ENCODE peak calls at places on chromosome 19, in nine cellular contexts. E is DND-41, V is neuronal stem cell, G is GM23338, S is A549, W is left ventricle myocardium inferior, Q is tibial nerve, F is fibroblast of lung, Z is fibroblast of mammary gland. U is an unnamed sample.

GRCh38 chr19:48445256-48445605 is 552 bp upstream of the GRWD1 start:
- DNase-seq in Q (peak), W (no peak), F (peak), S (peak), V (no peak), G (peak), Z (peak), E (peak), U (peak)

GRCh38 chr19:49533551-49534488 is 6.0 kb downstream of the RCN3 start:
- DNase-seq in V (peak), F (peak), W (peak), Z (peak), G (peak), Q (peak), E (peak), S (peak), U (peak)

GRCh38 chr19:39307233-39307821 is 11.1 kb downstream of the IFNL1 start:
- DNase-seq in E (no peak), Q (no peak), G (peak), W (no peak), F (no peak), Z (no peak), S (no peak), V (no peak), U (no peak)

GRCh38 chr19:23075031-23075733 is 41.6 kb upstream of the ZNF730 start:
- DNase-seq in Q (no peak), E (peak), S (no peak), Z (peak), W (peak), F (peak), V (peak), G (peak), U (no peak)

GRCh38 chr19:48635966-48636858 is 967 bp downstream of the DBP start:
- DNase-seq in W (no peak), E (peak), G (peak), Z (no peak), F (no peak), V (no peak), S (no peak), Q (no peak), U (no peak)

GRCh38 chr19:30087381-30088138 is 145.5 kb downstream of the URI1 start:
- DNase-seq in V (no peak), W (no peak), G (no peak), E (no peak), Z (no peak), Q (no peak), F (no peak), S (no peak), U (no peak)

GRCh38 chr19:4969772-4970531 is 1.0 kb downstream of the KDM4B start:
- DNase-seq in W (no peak), F (peak), E (peak), V (peak), S (no peak), Q (no peak), Z (peak), G (peak), U (peak)

GRCh38 chr19:18774782-18775444 is 16.2 kb downstream of the COMP start:
- DNase-seq in V (no peak), G (no peak), Z (no peak), S (no peak), F (no peak), E (no peak), Q (no peak), W (no peak), U (no peak)

GRCh38 chr19:39401549-39402416 is 4.9 kb upstream of the ZFP36 start:
- DNase-seq in S (peak), V (no peak), W (no peak), F (peak), E (no peak), Q (peak), G (no peak), Z (peak), U (peak)

GRCh38 chr19:27911122-27911898 is 1301.6 kb downstream of the UQCRFS1 start:
- DNase-seq in W (no peak), Q (no peak), F (no peak), E (no peak), V (no peak), Z (no peak), S (no peak), G (no peak), U (no peak)

GRCh38 chr19:6536138-6536671 is 5.4 kb downstream of the TNFSF9 start:
- DNase-seq in S (peak), Q (no peak), Z (peak), E (peak), V (no peak), G (peak), W (no peak), F (no peak), U (peak)

GRCh38 chr19:56732974-56733373 is 61.4 kb upstream of the ZNF835 start:
- DNase-seq in E (peak), G (no peak), Q (no peak), V (peak), F (no peak), W (no peak), S (no peak), Z (no peak), U (peak)

GRCh38 chr19:43820098-43820860 is 6.8 kb upstream of the ZNF283 start:
- DNase-seq in W (peak), S (peak), V (no peak), F (peak), Q (no peak), G (peak), E (no peak), Z (peak), U (no peak)

GRCh38 chr19:18418034-18418724 is 1.0 kb upstream of the SSBP4 start:
- DNase-seq in Q (no peak), S (no peak), F (no peak), E (no peak), G (no peak), W (no peak), V (no peak), Z (no peak), U (no peak)

GRCh38 chr19:57241181-57241580 is 749 bp downstream of the ZNF805 start:
- DNase-seq in G (peak), S (peak), W (no peak), Q (no peak), F (peak), E (no peak), Z (peak), V (no peak), U (peak)

GRCh38 chr19:33509774-33510173 is 11.8 kb downstream of the PEPD start:
- DNase-seq in Z (no peak), G (no peak), V (no peak), Q (no peak), W (no peak), E (no peak), S (no peak), F (no peak), U (no peak)

GRCh38 chr19:15101479-15102082 is 5.6 kb upstream of the SYDE1 start:
- DNase-seq in F (peak), V (no peak), E (peak), Q (peak), Z (peak), W (no peak), S (peak), G (peak), U (peak)

GRCh38 chr19:5839312-5840017 is at the start of gene FUT6:
- DNase-seq in G (no peak), Z (no peak), S (no peak), V (no peak), Q (no peak), E (no peak), W (no peak), F (no peak), U (no peak)

GRCh38 chr19:9791552-9792181 is 23.1 kb upstream of the ZNF846 start:
- DNase-seq in V (peak), E (peak), G (peak), Z (peak), F (peak), Q (peak), W (peak), S (peak), U (peak)

GRCh38 chr19:28313633-28314032 is 899.3 kb downstream of the UQCRFS1 start:
- DNase-seq in Q (peak), W (peak), Z (peak), G (no peak), F (peak), S (no peak), V (no peak), E (no peak), U (no peak)

GRCh38 chr19:28414748-28415147 is 798.2 kb downstream of the UQCRFS1 start:
- DNase-seq in V (no peak), Z (no peak), F (no peak), E (no peak), W (no peak), S (no peak), G (no peak), Q (no peak), U (no peak)

GRCh38 chr19:17488593-17489391 is 18.5 kb downstream of the SLC27A1 start:
- DNase-seq in W (peak), S (peak), V (peak), F (peak), Q (no peak), Z (no peak), E (peak), G (peak), U (peak)

GRCh38 chr19:19259741-19260140 is 13.4 kb downstream of the TM6SF2 start:
- DNase-seq in E (peak), G (peak), W (no peak), V (no peak), S (peak), Q (no peak), F (peak), Z (peak), U (peak)

GRCh38 chr19:30303131-30303654 is 69.0 kb upstream of the ZNF536 start:
- DNase-seq in Q (no peak), Z (no peak), W (no peak), F (no peak), E (no peak), S (no peak), V (no peak), G (no peak), U (no peak)

GRCh38 chr19:38229585-38230073 is 5.6 kb upstream of the DPF1 start:
- DNase-seq in G (peak), V (peak), S (peak), Z (peak), E (no peak), W (peak), Q (no peak), F (peak), U (peak)

GRCh38 chr19:38675611-38676010 is 28.2 kb downstream of the ACTN4 start:
- DNase-seq in S (no peak), F (no peak), V (no peak), W (no peak), Z (no peak), E (no peak), Q (no peak), G (no peak), U (peak)

GRCh38 chr19:16462757-16463250 is 9.0 kb downstream of the EPS15L1 start:
- DNase-seq in W (peak), Z (peak), V (no peak), E (no peak), G (no peak), Q (no peak), S (no peak), F (no peak), U (no peak)

GRCh38 chr19:46786236-46787039 is 2.0 kb downstream of the SLC1A5 start:
- DNase-seq in Z (peak), V (peak), W (peak), Q (peak), F (peak), S (peak), G (peak), E (peak), U (peak)

GRCh38 chr19:50658438-50659317 is 9.4 kb downstream of the C19orf81 start:
- DNase-seq in W (peak), F (peak), S (peak), G (peak), V (peak), Q (peak), Z (peak), E (peak), U (no peak)

GRCh38 chr19:58325623-58326022 is 1.2 kb upstream of the ZSCAN22 start:
- DNase-seq in W (no peak), Z (peak), E (no peak), G (no peak), V (no peak), F (no peak), S (no peak), Q (no peak), U (no peak)

GRCh38 chr19:38702278-38702677 is 42.0 kb downstream of the CAPN12 start:
- DNase-seq in F (no peak), E (no peak), Z (no peak), V (no peak), W (no peak), Q (no peak), G (no peak), S (no peak), U (no peak)

GRCh38 chr19:48698046-48698445 is 2.3 kb downstream of the FUT2 start:
- DNase-seq in G (no peak), Z (peak), S (no peak), Q (no peak), F (peak), V (no peak), E (no peak), W (no peak), U (no peak)

GRCh38 chr19:58007285-58007684 is 4.7 kb upstream of the ZNF606 start:
- DNase-seq in S (peak), F (no peak), G (peak), E (peak), Z (no peak), V (no peak), Q (no peak), W (no peak), U (no peak)

GRCh38 chr19:5036733-5037681 is 68.1 kb downstream of the KDM4B start:
- DNase-seq in Z (no peak), F (peak), S (no peak), V (no peak), E (no peak), G (no peak), W (peak), Q (peak), U (no peak)

GRCh38 chr19:1286451-1286858 is 782 bp downstream of the EFNA2 start:
- DNase-seq in Q (no peak), F (no peak), W (no peak), V (no peak), E (no peak), S (no peak), G (no peak), Z (no peak), U (no peak)
- H3K4me3 ChIP-seq in Q (peak), F (no peak), W (peak), V (peak), E (no peak), S (peak), G (peak), Z (no peak), U (no peak)

GRCh38 chr19:1286859-1287621 is 1.4 kb downstream of the EFNA2 start:
- DNase-seq in S (no peak), W (no peak), G (no peak), V (no peak), Z (no peak), F (no peak), E (no peak), Q (no peak), U (no peak)
- H3K4me3 ChIP-seq in S (peak), W (no peak), G (peak), V (peak), Z (no peak), F (no peak), E (no peak), Q (no peak), U (no peak)

DNA sequence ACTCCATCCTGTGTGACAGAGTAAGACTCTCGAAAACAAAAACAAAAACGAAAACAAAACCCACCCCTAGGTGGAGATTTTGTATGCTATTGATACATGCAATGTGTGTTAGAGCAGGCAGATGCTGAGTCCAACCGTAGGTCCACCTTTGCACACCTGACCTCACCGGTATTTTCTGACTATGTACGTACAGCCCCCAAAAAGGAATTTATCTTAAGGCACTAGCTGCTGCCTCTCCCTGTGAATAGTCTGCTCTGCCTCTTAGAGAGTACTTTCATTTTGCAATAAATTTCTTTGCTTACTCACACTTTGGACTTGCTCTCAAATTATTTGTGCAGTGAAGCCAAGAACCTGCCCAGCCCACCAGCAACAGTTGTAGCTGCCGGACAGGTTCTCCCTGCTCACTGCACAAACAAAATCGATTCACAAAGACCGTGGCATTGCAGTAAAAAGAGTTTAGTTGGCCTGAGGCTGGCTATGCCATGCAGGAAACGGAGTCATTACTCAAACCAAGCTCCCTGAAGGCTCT is 8.2 kb upstream of the ZNF77 start:
- DNase-seq in F (no peak), E (no peak), Z (peak), Q (no peak), S (no peak), G (no peak), W (no peak), V (no peak), U (peak)
- H3K4me3 ChIP-seq in F (no peak), E (no peak), Z (peak), Q (no peak), S (no peak), G (no peak), W (no peak), V (no peak), U (peak)

GRCh38 chr19:55253842-55254624 is 4.8 kb downstream of the PPP6R1 start:
- DNase-seq in S (no peak), E (peak), G (peak), W (no peak), Q (no peak), F (no peak), Z (no peak), V (no peak), U (peak)
- H3K4me3 ChIP-seq in S (no peak), E (peak), G (peak), W (peak), Q (peak), F (no peak), Z (no peak), V (no peak), U (peak)

GRCh38 chr19:45290381-45290931 is 32.2 kb downstream of the CKM start:
- DNase-seq in S (no peak), G (no peak), W (no peak), E (no peak), V (no peak), Q (no peak), Z (no peak), F (no peak), U (no peak)

GRCh38 chr19:45293682-45294081 is 29.0 kb downstream of the CKM start:
- DNase-seq in F (no peak), G (no peak), V (no peak), Z (no peak), E (no peak), W (no peak), S (no peak), Q (no peak), U (no peak)

GRCh38 chr19:45295873-45296272 is 26.8 kb downstream of the CKM start:
- DNase-seq in E (no peak), S (no peak), Q (no peak), G (no peak), W (no peak), Z (no peak), F (no peak), V (no peak), U (no peak)

GRCh38 chr19:45294291-45295029 is 28.2 kb downstream of the CKM start:
- DNase-seq in E (no peak), W (peak), Z (peak), S (no peak), F (peak), G (no peak), Q (no peak), V (no peak), U (no peak)

DNA sequence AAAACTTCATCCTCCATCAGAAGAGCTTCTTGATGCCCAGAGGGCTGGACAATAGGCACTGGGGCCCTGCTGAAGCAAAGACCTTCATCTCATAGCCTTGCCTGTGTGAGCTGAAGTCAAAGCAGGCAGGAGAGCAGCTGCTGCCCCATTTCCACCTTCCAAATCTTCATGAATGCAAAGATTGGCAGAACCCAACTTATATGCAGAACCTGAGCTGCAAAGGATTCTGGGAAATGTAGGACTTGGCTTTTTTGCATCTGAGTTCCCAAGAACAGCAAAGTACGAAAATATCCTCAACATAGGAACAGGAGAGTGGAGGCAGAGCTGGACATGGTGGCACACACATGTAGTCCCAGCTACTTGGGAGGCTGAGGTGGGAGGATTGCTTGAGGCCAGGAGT is 30.8 kb downstream of the CKM start:
- DNase-seq in W (no peak), F (no peak), S (no peak), V (no peak), G (no peak), E (no peak), Q (no peak), Z (no peak), U (no peak)
- H3K4me3 ChIP-seq in W (no peak), F (no peak), S (no peak), V (no peak), G (no peak), E (no peak), Q (no peak), Z (no peak), U (no peak)

DNA sequence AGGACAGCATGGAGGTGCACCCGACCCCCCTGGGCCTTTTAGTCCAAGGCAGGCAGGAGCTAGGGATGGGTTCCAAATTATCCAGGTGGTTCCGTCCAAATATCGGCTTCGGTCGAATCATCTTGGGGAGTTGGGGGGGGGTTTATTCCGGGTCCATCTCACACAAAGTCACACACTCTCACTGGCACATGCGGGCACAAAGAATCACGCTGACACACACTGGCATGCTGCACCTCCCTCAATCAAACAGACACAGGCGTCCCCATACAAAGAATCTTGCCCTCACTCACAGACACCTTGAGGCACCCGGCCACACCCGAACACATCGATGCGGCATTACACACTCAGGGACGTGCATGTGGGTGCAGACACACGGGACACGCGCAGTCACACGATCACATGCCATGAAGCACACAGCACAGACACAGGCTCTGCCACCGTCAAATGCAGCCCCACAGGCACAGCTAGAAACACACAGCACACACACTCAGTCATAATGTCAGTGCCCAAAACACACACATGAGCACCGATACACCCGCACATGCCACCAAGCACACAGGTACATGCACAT is 7.8 kb downstream of the NFIX start:
- DNase-seq in F (no peak), V (no peak), W (no peak), Q (peak), S (no peak), E (no peak), Z (no peak), G (no peak), U (no peak)
- H3K4me3 ChIP-seq in F (no peak), V (peak), W (peak), Q (peak), S (no peak), E (no peak), Z (no peak), G (no peak), U (no peak)

GRCh38 chr19:41217741-41218140 is 1.3 kb upstream of the AXL start:
- DNase-seq in Z (no peak), Q (no peak), E (no peak), G (no peak), F (no peak), S (no peak), W (no peak), V (no peak), U (no peak)

GRCh38 chr19:41219924-41220567 is 1.0 kb downstream of the AXL start:
- DNase-seq in Q (no peak), E (no peak), Z (peak), G (peak), S (peak), F (peak), V (no peak), W (peak), U (no peak)

GRCh38 chr19:41218249-41218614 is 791 bp upstream of the AXL start:
- DNase-seq in Q (no peak), E (no peak), G (no peak), Z (no peak), S (no peak), V (no peak), W (no peak), F (no peak), U (no peak)

GRCh38 chr19:41221514-41222205 is 2.6 kb downstream of the AXL start:
- DNase-seq in F (no peak), Q (no peak), V (no peak), G (no peak), S (no peak), E (no peak), Z (no peak), W (no peak), U (no peak)

GRCh38 chr19:41218615-41219507 is at the start of gene AXL:
- DNase-seq in Z (peak), Q (peak), V (peak), S (peak), W (peak), E (no peak), F (peak), G (peak), U (no peak)
- H3K4me3 ChIP-seq in Z (peak), Q (peak), V (peak), S (peak), W (peak), E (no peak), F (peak), G (peak), U (no peak)

GRCh38 chr19:42241279-42241678 is 1.1 kb downstream of the GSK3A start:
- DNase-seq in V (no peak), W (no peak), G (no peak), Q (no peak), F (no peak), Z (no peak), S (no peak), E (no peak), U (no peak)
- H3K4me3 ChIP-seq in V (peak), W (peak), G (peak), Q (peak), F (peak), Z (peak), S (peak), E (peak), U (peak)

GRCh38 chr19:52170304-52170703 is 1.1 kb downstream of the ZNF836 start:
- DNase-seq in F (no peak), W (no peak), Q (no peak), E (peak), G (peak), S (no peak), Z (no peak), V (no peak), U (no peak)
- H3K4me3 ChIP-seq in F (peak), W (peak), Q (peak), E (peak), G (peak), S (no peak), Z (peak), V (peak), U (no peak)

U was measured in MM.1S.